ENCODE peak calls at places on chromosomes 4 and X, in seven cellular contexts. J is sigmoid colon; M is heart left ventricle; B is epithelial cell of esophagus; F is PC-3; G is HFFc6; A is CD4-positive, alpha-beta T cell. C is an unnamed sample.

GRCh38 chrX:98203800-98204199 is 1320.1 kb downstream of the RPA4 start:
- DNase-seq in A (no peak), B (peak), J (no peak), F (peak), G (peak), M (no peak), C (no peak)

GRCh38 chr4:3599951-3600350 is 67.7 kb upstream of the LRPAP1 start:
- DNase-seq in G (no peak), M (no peak), A (no peak), J (no peak), F (no peak), B (no peak), C (no peak)

GRCh38 chr4:121477480-121477879 is 96.7 kb upstream of the QRFPR start:
- DNase-seq in A (no peak), F (no peak), G (no peak), B (no peak), J (no peak), M (no peak), C (no peak)

GRCh38 chrX:129823115-129823514 is 20.6 kb downstream of the ZDHHC9 start:
- DNase-seq in J (no peak), B (peak), G (no peak), F (peak), M (peak), A (peak), C (peak)

GRCh38 chr4:5662555-5662954 is 45.8 kb downstream of the EVC2 start:
- DNase-seq in J (no peak), M (no peak), G (no peak), A (no peak), F (no peak), B (no peak), C (no peak)

GRCh38 chrX:110420771-110421498 is 62.3 kb downstream of the RTL9 start:
- DNase-seq in B (no peak), J (no peak), M (no peak), F (peak), A (no peak), G (no peak), C (peak)

GRCh38 chr4:122959441-122959840 is 37.0 kb upstream of the NUDT6 start:
- DNase-seq in A (no peak), G (no peak), J (no peak), B (no peak), M (no peak), F (no peak), C (no peak)

GRCh38 chrX:84187501-84188319 is at the start of gene RPS6KA6:
- DNase-seq in J (peak), M (peak), F (peak), A (peak), G (no peak), B (peak), C (peak)

GRCh38 chr4:2785613-2786012 is 7.3 kb upstream of the SH3BP2 start:
- DNase-seq in B (no peak), J (peak), A (peak), M (peak), G (no peak), F (no peak), C (no peak)

GRCh38 chrX:44183329-44183728 is 160.1 kb downstream of the EFHC2 start:
- DNase-seq in B (peak), J (no peak), A (no peak), F (peak), G (no peak), M (no peak), C (no peak)

GRCh38 chr4:113026556-113026955 is 22.9 kb upstream of the ANK2 start:
- DNase-seq in M (no peak), F (no peak), J (no peak), G (peak), A (no peak), B (peak), C (no peak)

GRCh38 chr4:8311096-8312068 is 41.8 kb downstream of the HTRA3 start:
- DNase-seq in B (no peak), J (peak), G (no peak), M (no peak), F (no peak), A (no peak), C (no peak)

GRCh38 chrX:96006281-96006680 is 678.4 kb upstream of the DIAPH2 start:
- DNase-seq in J (no peak), F (no peak), B (no peak), A (no peak), G (no peak), M (no peak), C (no peak)

GRCh38 chr4:105895609-105896460 is 564 bp downstream of the NPNT start:
- DNase-seq in G (no peak), A (no peak), F (peak), M (peak), J (no peak), B (peak), C (peak)

GRCh38 chr4:143489116-143489515 is 24.4 kb upstream of the SMARCA5 start:
- DNase-seq in M (no peak), A (no peak), J (no peak), B (peak), G (peak), F (no peak), C (no peak)

GRCh38 chr4:153750197-153750817 is 9.5 kb downstream of the RNF175 start:
- DNase-seq in A (peak), M (peak), F (peak), B (peak), J (peak), G (peak), C (peak)

GRCh38 chrX:52425710-52426245 is 57.0 kb downstream of the XAGE2 start:
- DNase-seq in M (no peak), G (peak), J (no peak), B (no peak), A (no peak), F (no peak), C (no peak)

GRCh38 chr4:133943081-133943480 is 258.5 kb downstream of the PABPC4L start:
- DNase-seq in M (no peak), G (no peak), B (no peak), F (no peak), A (no peak), J (no peak), C (no peak)

GRCh38 chrX:123755107-123755506 is 22.3 kb upstream of the THOC2 start:
- DNase-seq in F (no peak), M (no peak), A (no peak), J (no peak), G (no peak), B (no peak), C (no peak)

GRCh38 chrX:2682582-2683177 is 8.4 kb upstream of the CD99 start:
- DNase-seq in A (no peak), F (no peak), B (no peak), J (no peak), M (no peak), G (no peak), C (no peak)

GRCh38 chrX:46251755-46252154 is 293.5 kb downstream of the ZNF674 start:
- DNase-seq in G (peak), J (no peak), M (no peak), B (peak), A (no peak), F (peak), C (no peak)

GRCh38 chr4:143424276-143424675 is 87.6 kb downstream of the GAB1 start:
- DNase-seq in F (no peak), A (no peak), B (no peak), J (no peak), G (no peak), M (no peak), C (no peak)

GRCh38 chrX:119359618-119360382 is 39.3 kb upstream of the SLC25A43 start:
- DNase-seq in F (no peak), A (no peak), B (no peak), J (no peak), M (no peak), G (no peak), C (no peak)

GRCh38 chr4:185865901-185866328 is 53.9 kb upstream of the SORBS2 start:
- DNase-seq in F (peak), M (peak), A (no peak), J (no peak), G (peak), B (peak), C (no peak)

DNA sequence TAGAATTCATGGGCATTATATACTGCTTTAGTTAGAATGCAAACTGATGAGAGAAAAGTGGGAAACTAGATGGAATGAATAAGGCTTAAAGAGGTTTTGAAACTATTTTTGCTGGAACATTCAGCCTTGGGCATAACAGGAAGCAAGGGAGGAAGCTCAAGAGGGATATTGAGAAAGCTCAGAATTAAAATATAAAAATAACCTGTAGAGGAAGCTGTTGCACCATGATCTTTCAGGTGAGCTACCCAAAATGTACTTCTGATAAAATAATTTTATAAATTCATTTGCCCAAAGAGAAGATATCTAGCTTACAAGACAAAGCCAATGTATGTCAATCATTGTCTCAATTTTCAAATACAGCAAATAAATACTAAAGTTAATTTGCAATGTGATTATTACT is 11.3 kb downstream of the GC start:
- DNase-seq in J (no peak), A (no peak), B (peak), F (peak), G (no peak), M (no peak), C (no peak)
- TF ChIP-seq CTCF in J (no peak), A (no peak), B (peak), F (peak), G (no peak), M (peak), C (no peak)

GRCh38 chr4:473575-474457 is 25.1 kb downstream of the ZNF721 start:
- DNase-seq in G (peak), J (peak), A (peak), M (peak), B (peak), F (peak), C (peak)
- TF ChIP-seq CTCF in G (no peak), J (no peak), A (no peak), M (no peak), B (no peak), F (no peak), C (no peak)

GRCh38 chr4:129929984-129930383 is 834.0 kb downstream of the C4orf33 start:
- DNase-seq in B (no peak), J (peak), A (no peak), M (no peak), F (no peak), G (no peak), C (no peak)

GRCh38 chr4:129929052-129929451 is 833.1 kb downstream of the C4orf33 start:
- DNase-seq in F (peak), B (peak), G (no peak), M (no peak), A (no peak), J (no peak), C (peak)

GRCh38 chr4:129926936-129927335 is 831.0 kb downstream of the C4orf33 start:
- DNase-seq in J (no peak), A (no peak), B (peak), F (peak), G (peak), M (no peak), C (no peak)
- TF ChIP-seq CTCF in J (no peak), A (no peak), B (peak), F (peak), G (peak), M (no peak), C (peak)

GRCh38 chr4:39435875-39436563 is 22.7 kb downstream of the RPL9 start:
- DNase-seq in F (no peak), B (no peak), M (no peak), J (no peak), A (no peak), G (no peak), C (no peak)
- TF ChIP-seq CTCF in F (peak), B (no peak), M (no peak), J (no peak), A (peak), G (peak), C (no peak)

DNA sequence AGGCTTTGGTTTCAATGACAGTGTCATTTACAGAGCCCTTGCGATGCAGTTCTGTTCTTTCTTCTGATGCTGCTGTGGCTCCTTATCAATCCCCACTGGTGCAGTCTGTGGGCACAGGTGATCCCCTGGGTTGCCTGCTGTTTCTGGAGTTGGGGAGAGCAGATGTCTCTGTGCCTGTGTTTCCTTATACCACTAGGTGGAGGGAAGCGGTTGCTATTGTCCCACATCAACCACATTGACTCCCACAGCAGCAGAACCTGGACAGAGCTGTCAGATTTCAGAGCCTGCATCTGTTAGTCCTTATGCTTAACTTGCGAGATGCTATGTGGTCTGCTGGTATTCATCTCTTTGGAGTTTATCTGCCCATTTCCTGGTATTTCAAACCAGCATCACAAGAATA is 57.7 kb downstream of the NEIL3 start:
- DNase-seq in B (peak), A (no peak), M (no peak), G (peak), J (no peak), F (peak), C (no peak)
- TF ChIP-seq CTCF in B (peak), A (peak), M (no peak), G (peak), J (no peak), F (peak), C (peak)

DNA sequence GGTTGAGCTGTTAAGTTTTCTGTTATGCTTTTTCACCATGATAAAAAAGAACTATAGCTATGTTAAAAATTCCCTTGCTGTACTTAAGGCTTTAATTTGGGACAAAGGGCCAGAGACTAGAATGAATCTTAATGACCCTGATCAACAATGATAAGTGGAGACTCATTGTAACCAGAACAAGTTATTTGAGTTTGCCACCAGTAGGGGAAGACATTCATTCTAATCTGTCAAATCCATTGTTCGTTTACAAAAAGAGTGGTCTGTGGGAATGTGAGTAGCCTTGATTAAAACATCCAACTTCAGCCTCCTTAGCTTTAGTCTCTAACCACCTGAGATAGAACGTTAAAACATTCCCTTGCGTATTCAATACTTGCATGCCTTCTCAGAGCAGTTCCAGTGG is 66.0 kb downstream of the EGF start:
- DNase-seq in J (no peak), A (no peak), F (no peak), M (no peak), G (no peak), B (no peak), C (no peak)
- TF ChIP-seq CTCF in J (no peak), A (no peak), F (peak), M (no peak), G (peak), B (no peak), C (peak)

C was measured in neural crest cell.